ENCODE peak calls at places on chromosomes 3 and 15, in ten cellular contexts. Z is psoas muscle, Y is cardiac muscle cell, A is DND-41, G is cardiac fibroblast, Q is left ventricle myocardium inferior, I is nephron progenitor cell, S is upper lobe of right lung, L is uterus, O is fibroblast of pulmonary artery. W is an unnamed sample.

GRCh38 chr15:75578948-75579908 is at the start of gene PTPN9:
- DNase-seq in Z (peak), Y (peak), A (peak), G (peak), Q (peak), I (peak), S (peak), L (peak), O (peak), W (peak)

GRCh38 chr3:12405432-12406272 is 78.6 kb upstream of the TSEN2 start:
- DNase-seq in Z (peak), Y (peak), A (no peak), G (peak), Q (peak), I (no peak), S (peak), L (peak), O (peak), W (peak)

GRCh38 chr3:195855471-195856409 is 44.0 kb upstream of the MUC4 start:
- DNase-seq in Z (no peak), Y (no peak), A (no peak), G (no peak), Q (no peak), I (no peak), S (no peak), L (no peak), O (no peak), W (no peak)

GRCh38 chr3:157865449-157865862 is 240.8 kb downstream of the SHOX2 start:
- DNase-seq in Z (no peak), Y (peak), A (peak), G (peak), Q (no peak), I (peak), S (peak), L (no peak), O (peak), W (no peak)

GRCh38 chr3:12501360-12502020 is 17.2 kb downstream of the TSEN2 start:
- DNase-seq in Z (no peak), Y (peak), A (no peak), G (peak), Q (no peak), I (no peak), S (no peak), L (no peak), O (peak), W (no peak)

GRCh38 chr3:120645083-120645800 is 36.8 kb downstream of the HGD start:
- DNase-seq in Z (no peak), Y (peak), A (no peak), G (no peak), Q (no peak), I (no peak), S (no peak), L (no peak), O (peak), W (no peak)

GRCh38 chr3:167843483-167843882 is 108.0 kb downstream of the SERPINI1 start:
- DNase-seq in Z (no peak), Y (no peak), A (no peak), G (no peak), Q (no peak), I (no peak), S (no peak), L (no peak), O (no peak), W (no peak)

GRCh38 chr3:127143172-127143571 is 49.8 kb upstream of the PRR23E start:
- DNase-seq in Z (no peak), Y (no peak), A (no peak), G (no peak), Q (no peak), I (no peak), S (no peak), L (no peak), O (no peak), W (no peak)

GRCh38 chr3:11331101-11331500 is 58.9 kb downstream of the ATG7 start:
- DNase-seq in Z (no peak), Y (peak), A (no peak), G (peak), Q (no peak), I (no peak), S (no peak), L (no peak), O (peak), W (no peak)

GRCh38 chr15:58423205-58423604 is 8.6 kb upstream of the LIPC start:
- DNase-seq in Z (no peak), Y (no peak), A (no peak), G (no peak), Q (no peak), I (no peak), S (no peak), L (no peak), O (no peak), W (no peak)

GRCh38 chr15:50145451-50145872 is 26.4 kb upstream of the ATP8B4 start:
- DNase-seq in Z (no peak), Y (peak), A (no peak), G (peak), Q (no peak), I (peak), S (no peak), L (peak), O (peak), W (no peak)

GRCh38 chr15:75943246-75943645 is 39.6 kb downstream of the FBXO22 start:
- DNase-seq in Z (no peak), Y (no peak), A (no peak), G (no peak), Q (no peak), I (no peak), S (no peak), L (no peak), O (no peak), W (no peak)

GRCh38 chr3:193869221-193870201 is 266.4 kb upstream of the HES1 start:
- DNase-seq in Z (no peak), Y (peak), A (peak), G (peak), Q (peak), I (peak), S (no peak), L (no peak), O (peak), W (peak)

GRCh38 chr15:60374628-60375081 is 23.1 kb downstream of the ANXA2 start:
- DNase-seq in Z (peak), Y (peak), A (no peak), G (peak), Q (no peak), I (peak), S (peak), L (no peak), O (peak), W (peak)

GRCh38 chr3:196501316-196502064 is 2.1 kb downstream of the RNF168 start:
- DNase-seq in Z (no peak), Y (peak), A (no peak), G (peak), Q (no peak), I (peak), S (no peak), L (no peak), O (peak), W (no peak)

GRCh38 chr15:65404196-65404872 is 18.4 kb downstream of the IGDCC4 start:
- DNase-seq in Z (peak), Y (no peak), A (no peak), G (no peak), Q (no peak), I (no peak), S (no peak), L (no peak), O (no peak), W (no peak)

GRCh38 chr3:184428561-184429175 is 48.8 kb downstream of the CHRD start:
- DNase-seq in Z (no peak), Y (no peak), A (no peak), G (peak), Q (no peak), I (no peak), S (no peak), L (no peak), O (no peak), W (no peak)

GRCh38 chr15:92677998-92678397 is 22.4 kb upstream of the FAM174B start:
- DNase-seq in Z (no peak), Y (no peak), A (no peak), G (no peak), Q (no peak), I (no peak), S (no peak), L (no peak), O (no peak), W (no peak)

GRCh38 chr15:20352241-20353200 is 189.1 kb downstream of the GOLGA6L6 start:
- DNase-seq in Z (peak), Y (no peak), A (peak), G (no peak), Q (no peak), I (no peak), S (peak), L (no peak), O (no peak), W (no peak)

GRCh38 chr3:124117486-124117885 is 125.6 kb upstream of the ROPN1 start:
- DNase-seq in Z (no peak), Y (peak), A (no peak), G (peak), Q (peak), I (no peak), S (no peak), L (no peak), O (peak), W (peak)

GRCh38 chr15:72445426-72445825 is 28.7 kb upstream of the ARIH1 start:
- DNase-seq in Z (no peak), Y (peak), A (peak), G (no peak), Q (no peak), I (no peak), S (no peak), L (no peak), O (no peak), W (no peak)

DNA sequence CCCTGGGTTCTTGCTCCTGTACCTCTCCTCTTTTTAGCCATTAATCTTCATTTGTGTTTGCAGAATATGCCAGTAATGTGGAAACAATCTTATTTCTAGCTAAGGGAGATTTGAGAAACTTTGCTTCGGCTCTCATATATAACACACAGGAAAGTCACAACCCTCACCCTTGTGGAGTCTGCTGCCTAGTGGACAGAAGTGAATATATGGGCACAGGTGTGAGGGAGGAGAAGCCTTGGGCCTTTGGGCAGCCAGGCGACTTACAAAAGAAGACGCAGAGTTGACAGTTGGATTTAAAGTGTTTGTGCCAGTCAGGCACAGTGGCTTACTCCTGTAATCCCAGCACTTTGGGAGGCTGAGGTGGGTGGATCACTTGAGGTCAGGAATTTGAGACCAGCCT is 181.8 kb upstream of the TBL1XR1 start:
- DNase-seq in Z (no peak), Y (no peak), A (no peak), G (no peak), Q (no peak), I (no peak), S (no peak), L (no peak), O (no peak), W (no peak)
- TF ChIP-seq CTCF in Z (no peak), Y (no peak), A (no peak), G (no peak), Q (peak), I (no peak), S (no peak), L (peak), O (no peak), W (no peak)

GRCh38 chr3:36792342-36792741 is 28.0 kb upstream of the DCLK3 start:
- DNase-seq in Z (no peak), Y (peak), A (peak), G (peak), Q (no peak), I (peak), S (no peak), L (no peak), O (peak), W (no peak)
- TF ChIP-seq CTCF in Z (no peak), Y (peak), A (peak), G (peak), Q (peak), I (peak), S (peak), L (no peak), O (peak), W (peak)

GRCh38 chr3:9930804-9931418 is 2.7 kb upstream of the CRELD1 start:
- DNase-seq in Z (no peak), Y (no peak), A (peak), G (peak), Q (no peak), I (no peak), S (no peak), L (no peak), O (peak), W (no peak)
- TF ChIP-seq CTCF in Z (no peak), Y (no peak), A (peak), G (peak), Q (no peak), I (no peak), S (no peak), L (no peak), O (peak), W (no peak)

GRCh38 chr15:27541581-27541980 is 557.5 kb downstream of the OCA2 start:
- DNase-seq in Z (no peak), Y (no peak), A (no peak), G (no peak), Q (no peak), I (no peak), S (no peak), L (no peak), O (no peak), W (no peak)

GRCh38 chr15:27530994-27531393 is 560.0 kb downstream of the GABRG3 start:
- DNase-seq in Z (no peak), Y (no peak), A (no peak), G (no peak), Q (no peak), I (no peak), S (no peak), L (no peak), O (no peak), W (no peak)

GRCh38 chr15:27532358-27532757 is 561.4 kb downstream of the GABRG3 start:
- DNase-seq in Z (no peak), Y (no peak), A (no peak), G (no peak), Q (no peak), I (no peak), S (no peak), L (no peak), O (no peak), W (no peak)

GRCh38 chr15:27538325-27538724 is 560.8 kb downstream of the OCA2 start:
- DNase-seq in Z (no peak), Y (no peak), A (no peak), G (no peak), Q (no peak), I (no peak), S (no peak), L (no peak), O (no peak), W (no peak)

DNA sequence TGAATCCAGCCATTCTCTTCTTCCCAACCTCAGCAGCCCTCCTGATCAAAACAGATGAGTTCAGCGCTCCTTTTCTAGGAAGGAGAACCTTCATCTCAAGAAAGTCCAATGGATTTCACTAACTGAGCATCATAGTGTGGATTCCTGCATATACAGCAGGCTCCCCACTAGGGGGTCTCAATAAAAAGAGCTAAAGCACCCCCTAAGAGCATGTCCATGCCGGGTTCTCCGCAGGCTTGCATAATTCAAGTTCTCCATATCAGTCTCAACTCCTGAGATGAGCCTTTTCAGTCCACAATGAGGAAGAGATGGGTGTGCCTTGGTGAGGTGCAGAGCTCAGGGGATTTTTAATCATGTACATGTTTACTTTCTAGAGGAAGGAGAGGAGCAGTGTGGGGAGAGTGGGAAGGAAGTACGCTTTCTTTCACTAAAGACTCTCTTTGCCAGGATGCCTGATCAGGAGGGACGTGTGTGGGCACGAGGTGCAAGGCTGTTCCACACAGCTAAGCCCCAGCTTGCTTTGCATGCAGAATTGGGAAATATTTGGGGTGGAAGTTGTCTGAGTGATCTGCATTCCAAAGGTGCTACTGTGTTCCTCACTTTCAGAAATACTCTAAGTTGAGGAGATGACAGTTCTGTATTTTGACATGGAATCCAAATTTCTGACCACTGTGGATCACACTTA is 563.5 kb downstream of the OCA2 start:
- DNase-seq in Z (no peak), Y (no peak), A (no peak), G (no peak), Q (no peak), I (no peak), S (no peak), L (no peak), O (no peak), W (no peak)
- TF ChIP-seq CTCF in Z (no peak), Y (no peak), A (no peak), G (no peak), Q (no peak), I (no peak), S (no peak), L (no peak), O (no peak), W (no peak)

GRCh38 chr15:64285150-64285549 is 70.8 kb downstream of the CSNK1G1 start:
- DNase-seq in Z (no peak), Y (no peak), A (no peak), G (no peak), Q (no peak), I (no peak), S (no peak), L (no peak), O (no peak), W (no peak)

GRCh38 chr15:64287953-64288352 is 68.0 kb downstream of the CSNK1G1 start:
- DNase-seq in Z (no peak), Y (no peak), A (no peak), G (no peak), Q (no peak), I (no peak), S (no peak), L (no peak), O (no peak), W (no peak)

GRCh38 chr15:64284037-64284436 is 71.9 kb downstream of the CSNK1G1 start:
- DNase-seq in Z (no peak), Y (peak), A (no peak), G (peak), Q (no peak), I (no peak), S (no peak), L (no peak), O (peak), W (no peak)

GRCh38 chr15:64286473-64286872 is 69.5 kb downstream of the CSNK1G1 start:
- DNase-seq in Z (no peak), Y (no peak), A (no peak), G (no peak), Q (no peak), I (no peak), S (no peak), L (no peak), O (no peak), W (no peak)

GRCh38 chr15:64285871-64286270 is 70.1 kb downstream of the CSNK1G1 start:
- DNase-seq in Z (no peak), Y (no peak), A (no peak), G (no peak), Q (no peak), I (no peak), S (no peak), L (no peak), O (no peak), W (no peak)
- TF ChIP-seq CTCF in Z (no peak), Y (no peak), A (no peak), G (no peak), Q (no peak), I (no peak), S (no peak), L (no peak), O (no peak), W (no peak)

GRCh38 chr3:149898771-149899170 is 71.9 kb downstream of the PFN2 start:
- DNase-seq in Z (no peak), Y (peak), A (no peak), G (peak), Q (no peak), I (no peak), S (no peak), L (no peak), O (peak), W (no peak)

GRCh38 chr3:149901770-149902169 is 68.9 kb downstream of the PFN2 start:
- DNase-seq in Z (no peak), Y (no peak), A (no peak), G (no peak), Q (no peak), I (no peak), S (no peak), L (no peak), O (no peak), W (no peak)

GRCh38 chr3:149900322-149900721 is 70.4 kb downstream of the PFN2 start:
- DNase-seq in Z (no peak), Y (no peak), A (no peak), G (no peak), Q (no peak), I (no peak), S (no peak), L (no peak), O (no peak), W (no peak)

GRCh38 chr3:149906036-149906435 is 64.7 kb downstream of the PFN2 start:
- DNase-seq in Z (no peak), Y (no peak), A (no peak), G (no peak), Q (no peak), I (no peak), S (no peak), L (no peak), O (no peak), W (no peak)

DNA sequence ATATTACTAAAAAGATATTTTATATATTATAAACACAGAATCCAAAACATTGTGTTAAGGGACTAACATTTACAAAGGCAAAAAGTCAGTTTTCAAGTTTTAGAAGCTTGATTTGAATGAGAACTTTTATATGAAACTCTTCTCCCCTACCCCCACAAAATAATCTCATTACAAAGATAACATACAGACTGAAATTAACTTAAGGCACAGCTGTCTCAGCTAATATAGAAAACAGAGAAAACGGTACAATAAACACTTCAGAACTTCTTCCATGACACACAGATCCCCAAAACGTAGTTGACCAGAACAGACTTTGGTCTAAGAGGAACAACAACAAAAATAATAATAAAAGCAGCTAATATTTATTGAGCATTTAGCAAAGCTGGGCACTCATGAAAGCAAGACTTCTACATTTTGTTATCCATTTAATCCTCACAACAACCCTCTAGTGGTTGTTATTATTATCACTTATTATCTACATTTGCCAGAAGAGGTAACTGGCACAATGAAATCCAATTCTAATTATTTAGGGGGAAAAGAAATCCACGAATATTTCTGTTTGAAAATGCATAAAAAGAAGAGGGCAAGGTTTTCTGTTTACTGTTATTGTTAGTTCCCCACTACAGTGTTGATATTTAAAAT is 68.1 kb downstream of the PFN2 start:
- DNase-seq in Z (no peak), Y (peak), A (no peak), G (peak), Q (no peak), I (no peak), S (no peak), L (no peak), O (peak), W (no peak)
- TF ChIP-seq CTCF in Z (peak), Y (peak), A (no peak), G (peak), Q (peak), I (peak), S (peak), L (peak), O (peak), W (no peak)

GRCh38 chr3:116614795-116615362 is 94.7 kb upstream of the TUSC7 start:
- DNase-seq in Z (no peak), Y (peak), A (no peak), G (peak), Q (no peak), I (no peak), S (no peak), L (no peak), O (peak), W (no peak)
- TF ChIP-seq CTCF in Z (no peak), Y (no peak), A (peak), G (peak), Q (no peak), I (peak), S (peak), L (no peak), O (peak), W (no peak)

GRCh38 chr15:77653832-77654480 is 21.2 kb upstream of the LINGO1 start:
- DNase-seq in Z (no peak), Y (no peak), A (no peak), G (no peak), Q (no peak), I (no peak), S (no peak), L (no peak), O (no peak), W (no peak)

GRCh38 chr15:77649610-77650009 is 16.9 kb upstream of the LINGO1 start:
- DNase-seq in Z (no peak), Y (no peak), A (no peak), G (no peak), Q (no peak), I (no peak), S (no peak), L (no peak), O (no peak), W (no peak)

GRCh38 chr15:77649019-77649418 is 16.3 kb upstream of the LINGO1 start:
- DNase-seq in Z (no peak), Y (no peak), A (no peak), G (no peak), Q (no peak), I (no peak), S (no peak), L (no peak), O (no peak), W (no peak)

GRCh38 chr15:77647961-77648360 is 15.2 kb upstream of the LINGO1 start:
- DNase-seq in Z (no peak), Y (no peak), A (no peak), G (no peak), Q (no peak), I (no peak), S (no peak), L (no peak), O (no peak), W (no peak)

GRCh38 chr15:77650285-77650684 is 17.6 kb upstream of the LINGO1 start:
- DNase-seq in Z (no peak), Y (peak), A (peak), G (peak), Q (no peak), I (peak), S (no peak), L (no peak), O (peak), W (no peak)
- TF ChIP-seq CTCF in Z (no peak), Y (peak), A (peak), G (peak), Q (peak), I (peak), S (no peak), L (no peak), O (peak), W (no peak)

W was measured in right atrium auricular region.